ENCODE peak calls at places on chromosomes 7 and 10, in nine cellular contexts. C is suprapubic skin; X is mammary epithelial cell; E is lower lobe of right lung; Q is ascending aorta; Y is CD4-positive, alpha-beta T cell; M is brain microvascular endothelial cell; G is CD8-positive, alpha-beta T cell; F is IMR-90. W is an unnamed sample.

GRCh38 chr10:81873932-81874816 is 820 bp upstream of the NRG3 start:
- DNase-seq in C (no peak), X (peak), E (peak), Q (no peak), Y (no peak), M (peak), G (no peak), F (no peak), W (no peak)

GRCh38 chr7:29480456-29480855 is 83.2 kb upstream of the PRR15 start:
- DNase-seq in C (no peak), X (no peak), E (no peak), Q (no peak), Y (no peak), M (no peak), G (no peak), F (no peak), W (no peak)

GRCh38 chr10:86635402-86635801 is 18.9 kb upstream of the OPN4 start:
- DNase-seq in C (no peak), X (peak), E (no peak), Q (peak), Y (no peak), M (peak), G (no peak), F (peak), W (peak)

GRCh38 chr10:86364551-86365345 is 1.8 kb downstream of the GRID1 start:
- DNase-seq in C (peak), X (no peak), E (no peak), Q (no peak), Y (no peak), M (no peak), G (no peak), F (no peak), W (no peak)

GRCh38 chr10:27464993-27465392 is 39.1 kb upstream of the RAB18 start:
- DNase-seq in C (no peak), X (no peak), E (no peak), Q (no peak), Y (no peak), M (no peak), G (no peak), F (no peak), W (no peak)

GRCh38 chr7:23062452-23062851 is 43.1 kb upstream of the KLHL7 start:
- DNase-seq in C (no peak), X (peak), E (no peak), Q (no peak), Y (no peak), M (no peak), G (no peak), F (peak), W (peak)

GRCh38 chr10:36344240-36344639 is 702.1 kb upstream of the FZD8 start:
- DNase-seq in C (no peak), X (peak), E (no peak), Q (no peak), Y (no peak), M (no peak), G (no peak), F (peak), W (no peak)

GRCh38 chr7:116769541-116769940 is 92.8 kb upstream of the CAPZA2 start:
- DNase-seq in C (no peak), X (no peak), E (no peak), Q (no peak), Y (no peak), M (no peak), G (no peak), F (no peak), W (no peak)

GRCh38 chr7:67423058-67423457 is 426.4 kb downstream of the TYW1 start:
- DNase-seq in C (no peak), X (no peak), E (no peak), Q (no peak), Y (no peak), M (no peak), G (no peak), F (no peak), W (no peak)

GRCh38 chr7:454356-455109 is 65.1 kb downstream of the PDGFA start:
- DNase-seq in C (no peak), X (no peak), E (peak), Q (no peak), Y (no peak), M (no peak), G (no peak), F (no peak), W (no peak)
- H3K27ac ChIP-seq in C (no peak), X (no peak), E (no peak), Q (no peak), Y (no peak), M (no peak), G (no peak), F (no peak), W (no peak)

DNA sequence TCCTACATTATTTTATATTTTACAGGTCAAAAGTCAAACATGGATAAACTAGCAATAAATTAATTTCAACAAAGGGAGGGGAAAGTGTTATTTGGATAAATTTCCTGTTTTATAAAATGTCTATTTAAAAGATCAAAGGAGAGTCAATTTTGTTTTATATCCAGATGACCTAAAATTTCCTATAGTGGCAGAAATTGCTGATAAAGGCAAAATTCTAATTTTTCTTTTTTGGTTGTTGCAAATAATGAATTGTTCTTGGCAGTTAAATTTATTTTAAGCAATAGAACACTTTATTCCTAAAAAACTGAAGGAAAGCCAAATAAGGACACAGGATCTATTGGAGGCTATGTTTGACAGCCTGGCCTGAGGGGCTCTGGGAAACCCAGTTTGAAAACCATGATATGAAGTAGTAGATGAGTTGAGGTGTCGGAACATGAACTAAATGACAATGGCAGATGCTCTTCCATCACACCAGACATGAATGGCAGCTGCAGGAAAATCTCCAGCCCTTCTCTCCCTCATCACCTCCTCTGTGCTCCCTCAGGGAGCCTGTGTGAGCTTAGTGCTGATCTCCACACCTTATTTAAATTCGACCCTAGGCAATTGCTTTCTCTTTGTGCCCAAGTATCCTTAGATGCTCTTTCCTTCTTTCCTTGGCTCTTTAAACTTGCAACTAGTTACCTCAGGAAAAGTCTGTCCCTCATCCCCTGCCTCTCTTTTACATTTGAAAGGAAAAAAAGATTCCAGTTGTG is 395.0 kb downstream of the THSD7A start:
- DNase-seq in C (no peak), X (no peak), E (no peak), Q (no peak), Y (no peak), M (no peak), G (no peak), F (no peak), W (no peak)
- H3K27ac ChIP-seq in C (no peak), X (no peak), E (no peak), Q (no peak), Y (no peak), M (no peak), G (no peak), F (no peak), W (no peak)

DNA sequence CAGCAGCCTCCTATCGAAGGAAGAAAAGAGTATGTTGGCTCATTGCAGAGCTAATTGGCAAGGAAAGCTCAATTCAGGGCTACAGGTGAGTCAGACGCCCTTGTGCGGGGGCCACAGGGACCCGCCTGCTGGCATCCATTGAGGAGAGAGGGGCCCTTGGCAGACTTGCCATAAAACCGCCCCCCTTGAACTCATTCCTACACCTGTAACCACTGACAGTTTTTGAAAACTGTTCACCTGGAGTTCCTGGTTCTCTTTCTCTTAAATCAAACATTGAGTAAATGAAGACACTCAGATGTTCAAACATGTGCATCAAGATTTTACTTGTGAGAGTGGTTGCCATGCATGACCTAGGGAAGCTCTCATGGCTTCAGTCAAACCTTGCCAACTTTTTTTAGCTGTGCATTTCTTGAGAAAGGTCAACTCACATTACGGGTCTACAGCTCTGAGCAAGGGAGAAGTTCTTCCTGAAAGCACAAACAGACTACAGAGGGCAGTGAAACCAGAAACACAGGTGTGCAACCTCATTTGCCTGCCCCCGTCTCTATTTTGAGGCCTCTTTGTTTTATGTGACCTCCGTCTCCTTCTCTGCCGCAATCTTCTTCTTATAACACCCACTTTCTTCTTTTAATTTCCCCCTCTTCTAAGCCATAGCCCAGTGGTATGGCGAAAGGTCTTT is 87.8 kb downstream of the TBXAS1 start:
- DNase-seq in C (no peak), X (no peak), E (no peak), Q (no peak), Y (no peak), M (no peak), G (no peak), F (no peak), W (no peak)
- H3K27ac ChIP-seq in C (peak), X (peak), E (peak), Q (no peak), Y (no peak), M (no peak), G (no peak), F (peak), W (peak)

DNA sequence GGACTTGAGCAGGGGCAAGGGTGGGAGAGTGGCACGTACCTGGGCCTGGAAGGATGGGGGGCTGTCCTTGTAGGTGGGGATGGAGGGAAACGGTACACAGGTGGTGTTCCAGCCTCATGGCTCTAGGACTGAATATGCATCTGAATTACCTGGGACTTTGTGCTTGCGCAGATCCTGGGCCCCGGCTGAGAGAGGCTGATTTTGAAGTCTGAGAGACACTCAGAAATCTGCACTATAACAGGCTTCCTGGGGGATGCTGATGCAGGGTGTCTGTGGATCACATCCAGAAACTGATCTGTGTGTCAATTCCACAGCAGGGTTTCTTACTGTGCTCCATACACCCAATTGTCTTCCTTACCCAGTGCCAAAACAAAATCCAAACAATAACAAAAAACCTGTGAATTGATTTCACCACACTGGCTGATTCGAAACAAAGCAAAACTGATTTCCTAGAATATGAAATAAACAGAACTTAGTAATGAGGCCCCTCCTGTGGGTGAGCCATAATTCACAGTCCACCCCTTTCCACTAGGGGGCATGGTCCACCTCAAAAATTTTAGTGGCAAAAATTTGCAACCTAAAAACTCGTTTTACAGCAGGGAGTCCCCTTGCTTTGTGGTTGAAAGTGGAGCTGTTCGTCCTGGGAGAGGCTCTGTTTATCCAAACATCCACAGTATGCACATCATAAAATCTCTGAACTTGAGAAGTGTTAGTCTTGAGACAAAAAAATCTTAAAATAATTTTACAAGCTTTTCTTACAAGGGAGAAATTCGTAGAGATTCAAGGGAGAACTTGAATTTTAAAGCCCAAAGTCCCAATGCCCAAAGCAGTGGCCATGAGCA is 32.0 kb upstream of the PLEKHA1 start:
- DNase-seq in C (no peak), X (peak), E (no peak), Q (no peak), Y (peak), M (peak), G (peak), F (peak), W (peak)
- H3K27ac ChIP-seq in C (no peak), X (no peak), E (no peak), Q (no peak), Y (no peak), M (no peak), G (no peak), F (no peak), W (peak)

DNA sequence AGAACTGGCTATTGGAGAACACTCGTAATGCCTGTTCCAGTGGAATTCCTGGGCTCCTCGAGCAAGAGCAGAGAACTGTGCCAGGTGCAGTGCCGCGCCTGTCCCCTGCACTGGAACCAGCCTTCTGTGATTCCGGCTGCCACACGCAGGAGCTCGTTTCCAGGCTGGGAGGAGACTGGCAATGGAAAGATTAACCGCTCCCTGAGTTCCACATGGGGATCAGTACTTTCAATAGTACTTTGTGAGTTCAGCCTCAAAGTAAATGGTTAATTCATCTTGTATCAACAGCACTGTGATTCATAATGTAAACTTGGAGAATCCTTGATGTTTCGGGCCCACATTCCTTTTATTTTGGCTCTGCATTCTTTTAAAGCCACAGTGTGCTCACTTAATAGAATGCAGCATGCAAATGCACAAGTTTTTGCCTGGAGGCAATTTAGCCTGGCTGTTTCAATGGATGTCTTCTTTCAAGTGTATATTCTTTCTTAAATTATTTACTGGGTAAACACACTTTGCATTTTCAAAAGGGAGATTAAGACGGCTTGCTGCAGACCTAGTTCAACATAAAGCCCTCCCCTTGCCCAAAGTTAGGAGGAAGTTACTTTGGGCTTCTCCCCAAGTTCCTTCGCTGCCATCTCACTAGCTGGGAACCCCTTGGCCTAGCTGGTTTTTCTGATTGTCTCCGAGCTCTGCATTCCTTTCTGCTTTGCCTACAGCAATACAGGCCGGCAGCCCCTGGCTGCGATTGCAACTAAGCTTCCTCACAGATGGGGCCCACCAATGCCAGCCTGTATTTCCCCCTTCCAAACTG is 138.1 kb upstream of the TCF7L2 start:
- DNase-seq in C (no peak), X (peak), E (peak), Q (peak), Y (no peak), M (peak), G (no peak), F (peak), W (peak)
- H3K27ac ChIP-seq in C (no peak), X (no peak), E (peak), Q (peak), Y (no peak), M (peak), G (no peak), F (peak), W (peak)

DNA sequence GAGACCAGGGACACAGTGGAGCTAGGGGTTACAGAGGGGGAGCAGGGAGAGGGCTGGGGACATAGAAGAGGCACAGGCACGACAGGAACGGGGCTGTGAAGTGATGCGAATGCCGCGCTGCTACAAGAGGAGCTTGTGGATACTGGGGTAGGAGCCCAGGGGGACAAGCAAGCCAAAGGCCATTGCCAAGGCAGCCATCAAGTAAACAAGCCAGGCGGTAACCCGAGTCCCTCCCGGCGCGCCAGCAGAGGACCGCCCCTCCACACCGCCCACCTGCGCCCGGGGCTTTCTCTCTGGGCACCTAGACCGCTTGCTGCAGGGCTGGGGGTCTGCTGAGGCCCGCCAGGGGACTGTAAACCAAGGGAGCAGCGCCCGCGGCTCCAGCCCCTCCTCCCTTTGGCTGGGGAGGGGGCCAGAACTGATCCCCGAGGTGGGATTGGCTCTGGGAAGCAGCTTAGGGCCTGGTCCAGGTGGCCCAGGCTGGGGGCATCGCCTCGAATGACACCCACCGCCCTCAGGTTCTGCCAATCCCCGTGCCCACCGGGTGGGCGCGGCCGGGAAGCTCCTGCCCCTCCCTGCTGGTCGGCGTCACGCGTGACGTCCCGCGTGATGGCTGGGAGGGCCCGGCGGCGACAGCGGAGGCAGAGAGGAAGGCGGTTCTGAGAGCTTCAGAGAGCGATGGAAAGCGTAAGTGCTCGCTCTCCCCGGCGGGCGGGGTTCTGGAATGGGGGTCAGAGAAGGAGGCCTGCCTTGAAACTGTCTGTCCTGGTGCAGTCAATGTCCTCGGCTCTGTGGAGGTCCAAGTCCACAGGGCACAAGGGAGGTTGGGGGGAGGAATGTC is 982 bp downstream of the SFXN3 start:
- DNase-seq in C (peak), X (no peak), E (peak), Q (peak), Y (peak), M (peak), G (peak), F (peak), W (peak)
- H3K27ac ChIP-seq in C (peak), X (peak), E (peak), Q (peak), Y (peak), M (peak), G (peak), F (peak), W (peak)

DNA sequence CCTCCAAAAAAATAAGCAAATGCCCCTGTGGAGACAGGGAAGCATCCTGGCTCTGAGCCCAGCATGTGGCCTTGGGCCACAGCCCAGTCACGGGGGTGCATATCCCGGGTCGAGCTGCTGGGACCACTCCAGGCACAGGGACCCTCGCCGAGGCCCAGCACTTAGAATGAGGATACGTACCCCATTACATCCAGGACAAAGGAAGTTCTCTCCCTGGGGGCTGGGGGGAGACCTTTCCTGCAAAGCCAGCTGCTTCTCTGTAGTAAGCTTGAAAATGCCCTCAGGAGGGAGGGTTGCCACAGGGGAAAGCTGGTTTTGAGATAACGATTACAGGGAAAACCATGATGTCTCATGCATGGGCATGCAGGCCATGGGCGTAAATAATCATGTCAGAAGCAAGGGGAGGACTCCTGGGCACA is 75.5 kb downstream of the HIPK2 start:
- DNase-seq in C (no peak), X (no peak), E (no peak), Q (no peak), Y (no peak), M (no peak), G (no peak), F (no peak), W (no peak)
- H3K27ac ChIP-seq in C (no peak), X (no peak), E (peak), Q (peak), Y (no peak), M (no peak), G (no peak), F (no peak), W (peak)

GRCh38 chr7:3732395-3732794 is 431.3 kb downstream of the SDK1 start:
- DNase-seq in C (no peak), X (no peak), E (no peak), Q (no peak), Y (no peak), M (no peak), G (no peak), F (no peak), W (no peak)
- H3K27ac ChIP-seq in C (no peak), X (no peak), E (no peak), Q (no peak), Y (no peak), M (no peak), G (no peak), F (no peak), W (no peak)

GRCh38 chr10:43878386-43878785 is 229.7 kb upstream of the ZNF32 start:
- DNase-seq in C (no peak), X (no peak), E (peak), Q (peak), Y (no peak), M (no peak), G (no peak), F (no peak), W (no peak)
- H3K27ac ChIP-seq in C (peak), X (no peak), E (no peak), Q (peak), Y (no peak), M (no peak), G (no peak), F (peak), W (no peak)

W was measured in RWPE1.